ENCODE peak calls at places on chromosomes 3 and 15, in eight cellular contexts. X, P, Q, S, F, U, E and C are unnamed samples.

GRCh38 chr3:18076301-18076700 is 333.9 kb upstream of the TBC1D5 start:
- DNase-seq in Q (no peak), U (no peak), P (no peak), E (no peak), S (no peak), X (no peak), F (no peak), C (no peak)

GRCh38 chr15:55518641-55519040 is 10.6 kb upstream of the DNAAF4 start:
- DNase-seq in P (no peak), S (no peak), E (no peak), U (no peak), X (no peak), Q (no peak), F (no peak), C (no peak)

GRCh38 chr3:17238029-17238428 is 353.3 kb downstream of the PLCL2 start:
- DNase-seq in U (no peak), P (no peak), F (no peak), E (no peak), S (no peak), Q (no peak), X (no peak), C (no peak)

GRCh38 chr3:134494539-134494938 is 8.7 kb downstream of the CEP63 start:
- DNase-seq in U (no peak), F (no peak), X (no peak), P (no peak), Q (no peak), E (no peak), S (no peak), C (no peak)

GRCh38 chr3:36969540-36970432 is 23.1 kb downstream of the EPM2AIP1 start:
- DNase-seq in U (peak), F (peak), P (peak), E (peak), X (peak), S (no peak), Q (no peak), C (peak)

GRCh38 chr3:61452536-61452991 is 108.8 kb upstream of the PTPRG start:
- DNase-seq in Q (peak), E (no peak), F (no peak), P (no peak), U (no peak), S (no peak), X (no peak), C (no peak)

GRCh38 chr15:44315773-44316465 is 27.4 kb downstream of the GOLM2 start:
- DNase-seq in Q (no peak), P (no peak), S (no peak), F (no peak), U (no peak), E (no peak), X (no peak), C (no peak)

GRCh38 chr15:92661961-92662360 is 6.4 kb upstream of the FAM174B start:
- DNase-seq in X (no peak), E (no peak), F (no peak), P (no peak), U (no peak), S (no peak), Q (no peak), C (no peak)

GRCh38 chr3:166829896-166830295 is 550.2 kb downstream of the ZBBX start:
- DNase-seq in P (no peak), S (no peak), E (no peak), F (peak), Q (no peak), U (no peak), X (no peak), C (no peak)

GRCh38 chr3:49015072-49015471 is 3.3 kb downstream of the DALRD3 start:
- DNase-seq in S (no peak), F (no peak), X (no peak), U (no peak), P (no peak), E (no peak), Q (no peak), C (no peak)

GRCh38 chr3:64049832-64050231 is 26.5 kb upstream of the PSMD6 start:
- DNase-seq in Q (no peak), S (peak), U (no peak), P (no peak), X (no peak), F (no peak), E (no peak), C (no peak)

GRCh38 chr15:69288531-69289311 is 10.0 kb upstream of the PAQR5 start:
- DNase-seq in Q (no peak), X (no peak), F (peak), S (no peak), U (no peak), P (no peak), E (no peak), C (no peak)

GRCh38 chr3:9750556-9751411 is 1.0 kb downstream of the OGG1 start:
- DNase-seq in E (peak), P (no peak), X (no peak), U (no peak), S (no peak), F (no peak), Q (no peak), C (no peak)

GRCh38 chr15:100438570-100438969 is 90.2 kb downstream of the CERS3 start:
- DNase-seq in S (no peak), P (no peak), F (peak), Q (no peak), E (peak), X (no peak), U (no peak), C (peak)

GRCh38 chr3:189978753-189979152 is 141.9 kb downstream of the P3H2 start:
- DNase-seq in X (no peak), P (no peak), S (no peak), F (no peak), Q (no peak), E (no peak), U (no peak), C (no peak)

GRCh38 chr3:140432176-140432753 is 245.6 kb upstream of the TRIM42 start:
- DNase-seq in Q (no peak), E (no peak), U (no peak), P (no peak), S (no peak), F (no peak), X (no peak), C (no peak)

GRCh38 chr15:65730560-65731172 is 61.4 kb downstream of the DENND4A start:
- DNase-seq in Q (no peak), S (no peak), E (no peak), P (no peak), X (no peak), F (no peak), U (no peak), C (no peak)

GRCh38 chr15:79035111-79035601 is 55.4 kb downstream of the RASGRF1 start:
- DNase-seq in U (peak), E (no peak), Q (no peak), X (no peak), S (no peak), F (no peak), P (peak), C (no peak)

GRCh38 chr15:48279608-48280007 is 51.6 kb upstream of the DUT start:
- DNase-seq in E (no peak), X (no peak), P (no peak), U (no peak), F (no peak), S (no peak), Q (no peak), C (no peak)

GRCh38 chr3:72633101-72633500 is 215.1 kb downstream of the SHQ1 start:
- DNase-seq in X (no peak), P (no peak), F (no peak), E (no peak), U (no peak), S (no peak), Q (no peak), C (no peak)

GRCh38 chr15:38904298-38904697 is 339.7 kb upstream of the RASGRP1 start:
- DNase-seq in E (no peak), S (no peak), P (no peak), U (no peak), X (no peak), F (no peak), Q (no peak), C (no peak)

GRCh38 chr15:58465866-58466517 is 34.2 kb downstream of the LIPC start:
- DNase-seq in Q (no peak), X (no peak), E (no peak), S (no peak), U (peak), F (no peak), P (no peak), C (no peak)

GRCh38 chr3:188491276-188491687 is 337.3 kb downstream of the LPP start:
- DNase-seq in E (no peak), F (no peak), P (no peak), S (no peak), Q (no peak), X (no peak), U (peak), C (no peak)

GRCh38 chr3:104582092-104582491 is 784.6 kb upstream of the ALCAM start:
- DNase-seq in P (no peak), Q (no peak), F (no peak), X (no peak), E (peak), U (no peak), S (no peak), C (peak)

GRCh38 chr3:126548556-126549466 is 9.9 kb downstream of the C3orf22 start:
- DNase-seq in E (no peak), U (no peak), F (peak), Q (no peak), X (peak), S (peak), P (no peak), C (no peak)

GRCh38 chr3:52779011-52779410 is 1.6 kb downstream of the ITIH1 start:
- DNase-seq in S (no peak), Q (no peak), F (no peak), U (no peak), X (no peak), E (no peak), P (no peak), C (no peak)